ENCODE peak calls at places on chromosomes 11 and 22, in seven cellular contexts. F is SK-N-SH, T is MM.1S, N is A673, E is IMR-90, K is Peyer's patch, I is colonic mucosa. Z is an unnamed sample. For H3K4me1, the result is how much of the 10 kb centered on the place peaks cover.

GRCh38 chr11:77068461-77069335 is 1.9 kb downstream of the CAPN5 start:
- DNase-seq in N (no peak), T (no peak), F (no peak), I (no peak), K (no peak), E (no peak), Z (peak)

GRCh38 chr22:37195921-37196320 is 7.9 kb upstream of the C1QTNF6 start:
- DNase-seq in N (no peak), I (no peak), K (no peak), F (no peak), E (peak), T (no peak), Z (peak)

GRCh38 chr11:47107709-47108108 is 69.0 kb downstream of the ARFGAP2 start:
- DNase-seq in T (no peak), I (no peak), F (no peak), K (no peak), N (no peak), E (no peak), Z (no peak)

GRCh38 chr11:117993988-117994741 is 8.0 kb downstream of the IL10RA start:
- DNase-seq in E (no peak), I (no peak), K (no peak), F (no peak), N (no peak), T (no peak), Z (no peak)

GRCh38 chr11:6622261-6623171 is 3.3 kb upstream of the TPP1 start:
- DNase-seq in N (no peak), K (no peak), F (no peak), E (no peak), T (peak), I (no peak), Z (no peak)

GRCh38 chr11:113281052-113281725 is 33.2 kb upstream of the TTC12 start:
- DNase-seq in N (no peak), E (no peak), K (no peak), F (no peak), I (no peak), T (no peak), Z (no peak)

GRCh38 chr11:100874203-100874602 is 187.1 kb downstream of the ARHGAP42 start:
- DNase-seq in T (no peak), E (no peak), F (no peak), I (no peak), N (no peak), K (no peak), Z (no peak)

GRCh38 chr22:40535189-40535512 is 101.4 kb downstream of the MRTFA start:
- DNase-seq in E (no peak), F (no peak), K (no peak), I (no peak), N (no peak), T (no peak), Z (no peak)

GRCh38 chr22:48943567-48944432 is 883.9 kb downstream of the BRD1 start:
- DNase-seq in N (peak), F (peak), E (no peak), T (no peak), I (peak), K (no peak), Z (no peak)

GRCh38 chr11:65298655-65299179 is 15.9 kb upstream of the CDC42EP2 start:
- DNase-seq in I (no peak), E (peak), K (no peak), T (no peak), F (no peak), N (no peak), Z (peak)

GRCh38 chr22:38298312-38299000 is 18.8 kb downstream of the CSNK1E start:
- DNase-seq in F (peak), I (no peak), K (no peak), N (no peak), T (no peak), E (peak), Z (no peak)

GRCh38 chr11:28566643-28567042 is 458.5 kb downstream of the METTL15 start:
- DNase-seq in F (peak), K (peak), E (peak), I (peak), T (no peak), N (peak), Z (peak)

GRCh38 chr11:64239662-64240466 is 1.0 kb upstream of the FKBP2 start:
- DNase-seq in K (no peak), I (no peak), T (no peak), N (no peak), F (no peak), E (no peak), Z (no peak)

GRCh38 chr11:92628401-92629292 is 340.8 kb upstream of the MTNR1B start:
- DNase-seq in K (no peak), I (no peak), N (no peak), E (peak), F (no peak), T (no peak), Z (no peak)

GRCh38 chr11:67389477-67389876 is 2.3 kb upstream of the RAD9A start:
- DNase-seq in E (no peak), K (peak), N (no peak), F (peak), T (peak), I (peak), Z (peak)

GRCh38 chr11:46366260-46366659 is 15.2 kb upstream of the MDK start:
- DNase-seq in T (no peak), E (no peak), I (no peak), K (no peak), N (no peak), F (no peak), Z (no peak)

GRCh38 chr11:66313321-66314185 is 3.3 kb downstream of the CD248 start:
- DNase-seq in E (peak), K (no peak), F (peak), T (no peak), I (no peak), N (no peak), Z (no peak)

GRCh38 chr11:66311470-66311964 is 5.3 kb downstream of the CD248 start:
- DNase-seq in N (no peak), I (no peak), T (no peak), F (no peak), K (no peak), E (no peak), Z (no peak)

GRCh38 chr11:66314186-66314501 is 2.7 kb downstream of the CD248 start:
- DNase-seq in I (no peak), E (no peak), K (no peak), F (no peak), N (no peak), T (no peak), Z (no peak)

GRCh38 chr11:66311965-66312548 is 4.8 kb downstream of the CD248 start:
- DNase-seq in T (peak), F (peak), N (peak), E (peak), I (peak), K (peak), Z (peak)

GRCh38 chr11:66312549-66313320 is 4.1 kb downstream of the CD248 start:
- DNase-seq in T (peak), N (peak), E (peak), I (peak), K (peak), F (peak), Z (peak)
- H3K4me1 ChIP-seq in T (under half), N (half or more), E (under half), I (under half), K (under half), F (under half), Z (under half)

GRCh38 chr11:72924568-72925190 is 110.5 kb downstream of the ATG16L2 start:
- DNase-seq in F (peak), K (no peak), I (no peak), T (peak), E (peak), N (peak), Z (no peak)
- TF ChIP-seq CTCF in F (peak), K (no peak), I (peak), T (peak), E (peak), N (peak), Z (peak)

GRCh38 chr11:2099523-2100316 is 39.5 kb downstream of the IGF2 start:
- DNase-seq in N (no peak), I (peak), T (no peak), K (no peak), E (no peak), F (peak), Z (no peak)

GRCh38 chr11:2097356-2097997 is 41.7 kb downstream of the IGF2 start:
- DNase-seq in T (no peak), K (no peak), F (no peak), E (peak), I (peak), N (no peak), Z (peak)

GRCh38 chr11:2096919-2097301 is 42.3 kb downstream of the IGF2 start:
- DNase-seq in I (no peak), F (no peak), E (no peak), T (no peak), K (no peak), N (no peak), Z (peak)

GRCh38 chr11:2098691-2099522 is 40.3 kb downstream of the IGF2 start:
- DNase-seq in F (no peak), T (no peak), N (no peak), I (no peak), K (no peak), E (no peak), Z (no peak)

GRCh38 chr11:2097998-2098690 is 41.0 kb downstream of the IGF2 start:
- DNase-seq in F (no peak), K (no peak), N (no peak), T (no peak), E (no peak), I (no peak), Z (no peak)
- H3K4me1 ChIP-seq in F (under half), K (under half), N (under half), T (under half), E (under half), I (under half), Z (half or more)

GRCh38 chr22:39327995-39328754 is 8.8 kb upstream of the RPL3 start:
- DNase-seq in K (no peak), I (no peak), F (no peak), N (no peak), E (no peak), T (no peak), Z (no peak)
- TF ChIP-seq CTCF in K (no peak), I (no peak), F (no peak), N (no peak), E (no peak), T (no peak), Z (no peak)

GRCh38 chr22:35314161-35314942 is 14.7 kb downstream of the TOM1 start:
- DNase-seq in E (no peak), N (no peak), T (no peak), I (peak), K (no peak), F (no peak), Z (no peak)
- H3K4me1 ChIP-seq in E (under half), N (under half), T (under half), I (under half), K (under half), F (under half), Z (half or more)

GRCh38 chr22:35337932-35338331 is 38.2 kb downstream of the TOM1 start:
- DNase-seq in E (no peak), N (no peak), I (no peak), F (no peak), T (no peak), K (no peak), Z (no peak)
- TF ChIP-seq CTCF in E (no peak), N (no peak), I (no peak), F (no peak), T (peak), K (no peak), Z (no peak)

DNA sequence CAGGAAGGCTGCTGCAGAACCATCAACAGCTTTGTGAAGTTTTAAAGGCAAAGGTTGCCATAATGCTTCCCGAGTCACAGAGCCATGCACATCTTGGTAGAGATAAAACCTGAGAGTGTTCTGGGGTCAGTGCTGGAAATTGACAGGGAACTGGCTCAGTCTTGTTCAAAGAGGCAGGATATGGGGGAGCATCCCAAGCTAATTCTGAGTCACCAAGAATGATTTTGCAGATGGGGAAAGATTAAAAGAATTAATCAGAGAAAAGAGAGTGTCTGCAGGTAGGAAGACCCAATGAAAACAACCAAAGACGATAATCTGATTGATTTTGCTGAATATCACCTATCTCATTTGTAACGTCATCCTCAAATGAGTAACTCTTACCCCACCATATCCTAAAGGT is 99.9 kb upstream of the CD44 start:
- DNase-seq in F (no peak), E (no peak), I (no peak), N (no peak), T (no peak), K (no peak), Z (no peak)
- H3K4me1 ChIP-seq in F (under half), E (under half), I (under half), N (under half), T (under half), K (under half), Z (under half)

GRCh38 chr11:9990221-9990973 is 303.6 kb downstream of the SBF2 start:
- DNase-seq in K (no peak), I (no peak), T (no peak), E (peak), F (no peak), N (no peak), Z (no peak)
- TF ChIP-seq CTCF in K (no peak), I (no peak), T (no peak), E (peak), F (no peak), N (no peak), Z (no peak)

GRCh38 chr22:45600791-45601730 is 70.6 kb upstream of the ATXN10 start:
- DNase-seq in I (no peak), T (no peak), E (peak), F (no peak), N (peak), K (no peak), Z (no peak)
- H3K4me1 ChIP-seq in I (under half), T (under half), E (under half), F (under half), N (under half), K (under half), Z (under half)